ENCODE peak calls at places on chromosomes 16 and 17, in five cellular contexts. G is left ventricle myocardium inferior, T is right atrium auricular region, V is mucosa of descending colon, C is H7. W is an unnamed sample.

GRCh38 chr16:79018952-79019506 is 581.5 kb downstream of the MAF start:
- DNase-seq in T (no peak), C (no peak), G (no peak), V (no peak), W (no peak)

GRCh38 chr17:64006361-64007088 is 8.4 kb downstream of the PRR29 start:
- DNase-seq in C (no peak), G (peak; percentile 75), V (no peak), T (peak; percentile 70), W (peak; percentile 64)

GRCh38 chr16:89970011-89970410 is 21.5 kb downstream of the DEF8 start:
- DNase-seq in G (no peak), V (no peak), C (no peak), T (no peak), W (no peak)

GRCh38 chr17:51510940-51511339 is 250.6 kb downstream of the UTP18 start:
- DNase-seq in T (no peak), C (no peak), V (no peak), G (no peak), W (no peak)

GRCh38 chr17:78342438-78343098 is 17.3 kb downstream of the SOCS3 start:
- DNase-seq in T (no peak), G (peak; percentile 63), V (no peak), C (peak; percentile 79), W (peak; percentile 94)

GRCh38 chr16:71436473-71436872 is 5.4 kb downstream of the TLE7 start:
- DNase-seq in T (no peak), C (no peak), G (no peak), V (no peak), W (no peak)

GRCh38 chr17:52134641-52135040 is 23.9 kb downstream of the CA10 start:
- DNase-seq in V (no peak), C (no peak), T (no peak), G (no peak), W (no peak)

GRCh38 chr17:72719582-72720493 is 372.6 kb downstream of the SLC39A11 start:
- DNase-seq in V (peak; percentile 23), C (no peak), T (no peak), G (no peak), W (no peak)

GRCh38 chr16:88013091-88013609 is 61.9 kb downstream of the BANP start:
- DNase-seq in C (no peak), G (no peak), T (no peak), V (peak; percentile 86), W (no peak)

GRCh38 chr17:81037783-81038733 is 3.1 kb downstream of the BAIAP2 start:
- DNase-seq in G (no peak), C (peak; percentile 85), T (no peak), V (no peak), W (no peak)

GRCh38 chr16:79509221-79509631 is 91.3 kb downstream of the MAF start:
- DNase-seq in V (peak; percentile 8), G (peak; percentile 30), C (peak; percentile 37), T (no peak), W (peak; percentile 77)

GRCh38 chr17:51371732-51372151 is 111.4 kb downstream of the UTP18 start:
- DNase-seq in T (no peak), V (peak; percentile 14), C (peak; percentile 72), G (no peak), W (no peak)

GRCh38 chr17:30375661-30376060 is 3.1 kb upstream of the CPD start:
- DNase-seq in V (no peak), C (no peak), T (no peak), G (no peak), W (no peak)

GRCh38 chr16:50598256-50598894 is 50.2 kb downstream of the NKD1 start:
- DNase-seq in G (peak; percentile 82), T (no peak), V (no peak), C (no peak), W (no peak)

DNA sequence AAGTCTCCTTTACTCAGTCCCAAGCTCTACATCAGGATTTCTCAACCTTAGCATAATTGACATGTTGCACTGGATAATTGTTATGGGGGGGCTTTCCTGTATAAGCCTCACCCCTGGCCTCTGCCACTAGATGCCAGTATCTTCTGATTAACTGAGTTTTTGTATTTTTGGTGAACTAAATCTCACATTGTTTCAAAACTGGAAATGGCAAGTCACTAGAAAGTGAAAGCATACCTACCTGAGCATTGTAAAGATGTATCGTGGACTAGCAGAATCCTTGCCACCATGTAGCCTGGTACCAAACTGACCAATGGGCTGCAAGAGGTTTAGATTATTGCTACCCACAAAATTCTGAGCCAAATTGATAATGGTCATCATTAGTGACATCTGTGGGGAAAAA is 15.0 kb downstream of the TOP2A start:
- DNase-seq in V (no peak), C (no peak), G (no peak), T (no peak), W (no peak)
- H3K4me3 ChIP-seq in V (no peak overlapping the region), C (no peak overlapping the region), G (no peak overlapping the region), T (no peak overlapping the region), W (no peak overlapping the region)

GRCh38 chr17:48545539-48545938 is 630 bp upstream of the HOXB2 start:
- DNase-seq in C (no peak), G (no peak), T (no peak), V (no peak), W (no peak)

GRCh38 chr17:48545022-48545376 is at the start of gene HOXB2:
- DNase-seq in C (peak; percentile 69), V (no peak), G (peak; percentile 45), T (no peak), W (no peak)

GRCh38 chr17:48542956-48543853 is 1.7 kb downstream of the HOXB2 start:
- DNase-seq in C (peak; percentile 87), T (no peak), G (peak; percentile 47), V (peak; percentile 47), W (no peak)

GRCh38 chr17:48543854-48544355 is 1.0 kb downstream of the HOXB2 start:
- DNase-seq in T (no peak), V (no peak), C (no peak), G (peak; percentile 44), W (no peak)

GRCh38 chr17:48544356-48545021 is 420 bp downstream of the HOXB2 start:
- DNase-seq in G (peak; percentile 85), V (peak; percentile 62), C (peak; percentile 86), T (peak; percentile 90), W (peak; percentile 95)
- H3K4me3 ChIP-seq in G (peak overlapping the region; percentile 74), V (peak overlapping the region; percentile 34), C (peak overlapping the region; percentile 58), T (peak overlapping the region; percentile 48), W (peak overlapping the region; percentile 87)

GRCh38 chr17:10752696-10753095 is 22.9 kb upstream of the TMEM220 start:
- DNase-seq in G (no peak), C (no peak), T (no peak), V (no peak), W (no peak)

GRCh38 chr17:10754861-10755591 is 25.2 kb upstream of the TMEM220 start:
- DNase-seq in V (no peak), T (no peak), C (peak; percentile 62), G (no peak), W (no peak)

GRCh38 chr17:10755592-10756127 is 25.8 kb upstream of the TMEM220 start:
- DNase-seq in V (no peak), C (no peak), G (no peak), T (no peak), W (no peak)

GRCh38 chr17:10756146-10756545 is 26.3 kb upstream of the TMEM220 start:
- DNase-seq in V (no peak), G (no peak), T (no peak), C (no peak), W (no peak)

DNA sequence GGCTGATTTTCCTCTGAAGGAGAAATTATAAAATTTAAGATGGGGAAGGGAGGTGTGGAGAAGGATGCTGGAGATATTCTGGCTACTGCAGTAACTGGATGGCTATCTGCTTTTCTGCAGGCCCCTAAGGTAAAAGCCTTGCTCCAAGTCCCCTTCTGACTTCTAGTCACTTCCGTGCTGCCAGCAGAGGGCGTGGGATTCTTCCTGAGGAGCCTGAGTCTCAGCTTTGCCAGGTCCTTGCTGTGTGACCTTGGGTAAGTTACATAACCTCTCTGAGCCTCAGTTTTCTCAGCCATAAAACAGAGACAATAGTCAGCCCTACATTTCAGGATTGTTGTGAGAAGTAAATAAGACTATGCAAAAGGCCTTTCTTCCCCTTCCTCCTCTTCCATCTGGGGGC is 24.3 kb upstream of the TMEM220 start:
- DNase-seq in G (no peak), T (no peak), V (peak; percentile 61), C (peak; percentile 69), W (no peak)
- H3K4me3 ChIP-seq in G (no peak overlapping the region), T (no peak overlapping the region), V (no peak overlapping the region), C (no peak overlapping the region), W (no peak overlapping the region)

GRCh38 chr16:14307059-14307531 is 236.0 kb downstream of the MRTFB start:
- DNase-seq in C (peak; percentile 52), V (no peak), T (no peak), G (no peak), W (no peak)

GRCh38 chr16:14308357-14308723 is 237.2 kb downstream of the MRTFB start:
- DNase-seq in G (no peak), C (no peak), T (no peak), V (no peak), W (no peak)

GRCh38 chr16:14309001-14309886 is 238.1 kb downstream of the MRTFB start:
- DNase-seq in V (no peak), T (no peak), C (peak; percentile 83), G (no peak), W (no peak)

GRCh38 chr16:14306485-14307058 is 235.5 kb downstream of the MRTFB start:
- DNase-seq in C (no peak), G (no peak), V (no peak), T (no peak), W (no peak)

GRCh38 chr16:14307623-14308356 is 236.7 kb downstream of the MRTFB start:
- DNase-seq in T (no peak), V (no peak), G (peak; percentile 45), C (no peak), W (no peak)
- H3K4me3 ChIP-seq in T (no peak overlapping the region), V (no peak overlapping the region), G (peak overlapping the region; percentile 27), C (no peak overlapping the region), W (peak overlapping the region; percentile 51)

GRCh38 chr17:42178817-42179216 is 2.1 kb downstream of the KCNH4 start:
- DNase-seq in V (no peak), G (no peak), T (no peak), C (no peak), W (no peak)

GRCh38 chr17:42177684-42178083 is 3.3 kb downstream of the KCNH4 start:
- DNase-seq in C (no peak), G (no peak), V (no peak), T (no peak), W (no peak)

GRCh38 chr17:42171831-42172230 is 9.1 kb downstream of the KCNH4 start:
- DNase-seq in C (peak; percentile 86), V (no peak), T (no peak), G (no peak), W (no peak)

GRCh38 chr17:42169351-42169750 is 11.6 kb downstream of the KCNH4 start:
- DNase-seq in T (no peak), V (no peak), G (no peak), C (no peak), W (no peak)

GRCh38 chr17:42174126-42174783 is 6.7 kb downstream of the KCNH4 start:
- DNase-seq in C (no peak), T (no peak), V (no peak), G (no peak), W (no peak)
- H3K4me3 ChIP-seq in C (no peak overlapping the region), T (no peak overlapping the region), V (no peak overlapping the region), G (no peak overlapping the region), W (no peak overlapping the region)

GRCh38 chr16:80992676-80993292 is 13.9 kb downstream of the CMC2 start:
- DNase-seq in C (no peak), G (no peak), T (no peak), V (no peak), W (no peak)
- H3K4me3 ChIP-seq in C (no peak overlapping the region), G (peak overlapping the region; percentile 18), T (no peak overlapping the region), V (no peak overlapping the region), W (peak overlapping the region; percentile 45)

DNA sequence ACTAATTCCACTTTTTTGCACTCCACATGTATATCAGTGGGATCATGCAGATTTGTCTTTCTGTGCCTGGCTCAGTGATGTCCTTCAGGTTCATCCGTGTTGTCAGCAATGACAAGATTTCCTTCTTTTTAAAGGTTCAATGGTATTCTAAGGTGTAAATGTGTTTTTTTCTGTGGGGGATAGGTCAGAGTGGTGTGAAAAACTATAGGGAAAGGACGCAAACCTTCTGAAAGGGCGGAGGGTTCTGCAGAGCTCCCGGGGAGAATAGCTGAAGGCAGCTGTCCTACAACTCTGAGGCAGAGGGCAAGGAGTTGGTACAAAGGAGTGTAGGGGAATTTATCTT is 21.9 kb upstream of the CSNK1D start:
- DNase-seq in G (no peak), C (no peak), T (no peak), V (no peak), W (no peak)
- H3K4me3 ChIP-seq in G (no peak overlapping the region), C (no peak overlapping the region), T (no peak overlapping the region), V (no peak overlapping the region), W (no peak overlapping the region)

W was measured in coronary artery.